ENCODE peak calls at places on chromosomes 11 and 22, in four cellular contexts. Q is fibroblast of pulmonary artery, N is mammary epithelial cell, S is GM23338. H is an unnamed sample.

GRCh38 chr22:28855355-28856094 is 27.8 kb upstream of the ZNRF3 start:
- DNase-seq in N (peak; percentile 50), S (peak; percentile 85), Q (peak; percentile 85), H (peak; percentile 34)

GRCh38 chr11:76371170-76371569 is 9.8 kb downstream of the THAP12 start:
- DNase-seq in S (no peak), N (peak; percentile 71), Q (peak; percentile 77), H (peak; percentile 39)

GRCh38 chr22:25841775-25842174 is 99.8 kb downstream of the MYO18B start:
- DNase-seq in S (no peak), N (no peak), Q (no peak), H (no peak)

GRCh38 chr11:113579292-113579940 is 104.2 kb upstream of the DRD2 start:
- DNase-seq in Q (no peak), S (no peak), N (no peak), H (no peak)

GRCh38 chr11:113494021-113494420 is 18.8 kb upstream of the DRD2 start:
- DNase-seq in S (no peak), Q (no peak), N (no peak), H (no peak)

GRCh38 chr11:67290801-67291200 is 1.7 kb downstream of the ANKRD13D start:
- DNase-seq in N (no peak), S (no peak), Q (peak; percentile 61), H (no peak)

GRCh38 chr11:123580557-123581275 is 73.7 kb downstream of the SCN3B start:
- DNase-seq in Q (peak; percentile 50), N (peak; percentile 53), S (peak; percentile 89), H (no peak)

GRCh38 chr11:35122308-35122707 is 16.7 kb upstream of the CD44 start:
- DNase-seq in N (no peak), S (no peak), Q (no peak), H (no peak)

GRCh38 chr11:57205046-57205671 is 23.4 kb downstream of the LRRC55 start:
- DNase-seq in N (peak; percentile 39), S (peak; percentile 22), Q (peak; percentile 33), H (no peak)

GRCh38 chr11:106553304-106553703 is 465.0 kb downstream of the GUCY1A2 start:
- DNase-seq in S (no peak), Q (no peak), N (no peak), H (no peak)

GRCh38 chr11:20360650-20361049 is 2.9 kb upstream of the HTATIP2 start:
- DNase-seq in N (peak; percentile 22), S (no peak), Q (peak; percentile 43), H (no peak)

GRCh38 chr11:35558468-35558867 is 33.1 kb upstream of the PAMR1 start:
- DNase-seq in S (no peak), Q (peak; percentile 60), N (no peak), H (no peak)

GRCh38 chr11:117497206-117497951 is 169.7 kb downstream of the CEP164 start:
- DNase-seq in N (no peak), S (no peak), Q (no peak), H (no peak)

GRCh38 chr22:47918936-47919505 is 1156.6 kb downstream of the TBC1D22A start:
- DNase-seq in N (no peak), Q (no peak), S (no peak), H (no peak)

GRCh38 chr22:43066844-43067385 is 22.3 kb downstream of the TTLL1 start:
- DNase-seq in Q (peak; percentile 29), S (no peak), N (peak; percentile 69), H (no peak)

GRCh38 chr11:14644396-14645246 is 1.0 kb downstream of the PDE3B start:
- DNase-seq in S (peak; percentile 68), N (peak; percentile 16), Q (peak; percentile 20), H (no peak)

GRCh38 chr11:100686476-100686875 is 612 bp upstream of the ARHGAP42 start:
- DNase-seq in Q (no peak), S (peak; percentile 73), N (no peak), H (no peak)

GRCh38 chr11:39365809-39366436 is 2093.5 kb downstream of the LRRC4C start:
- DNase-seq in Q (peak; percentile 39), S (peak; percentile 26), N (peak; percentile 45), H (no peak)

GRCh38 chr22:50687829-50688228 is 15.2 kb downstream of the SHANK3 start:
- DNase-seq in S (no peak), N (no peak), Q (no peak), H (no peak)

GRCh38 chr11:44923080-44923479 is 27.6 kb downstream of the TP53I11 start:
- DNase-seq in S (no peak), Q (no peak), N (no peak), H (no peak)

GRCh38 chr11:65454311-65454695 is 31.7 kb downstream of the NEAT1 start:
- DNase-seq in N (no peak), Q (peak; percentile 43), S (no peak), H (no peak)

GRCh38 chr11:68149417-68149816 is 28.2 kb upstream of the CHKA start:
- DNase-seq in S (no peak), Q (no peak), N (no peak), H (no peak)

GRCh38 chr11:23865341-23865975 is 631.4 kb upstream of the LUZP2 start:
- DNase-seq in Q (no peak), N (peak; percentile 9), S (no peak), H (no peak)

GRCh38 chr22:17818649-17819048 is 44.4 kb upstream of the BID start:
- DNase-seq in Q (no peak), N (no peak), S (no peak), H (no peak)

GRCh38 chr22:44406581-44407403 is 91.2 kb downstream of the RTL6 start:
- DNase-seq in Q (peak; percentile 3), S (peak; percentile 56), N (no peak), H (no peak)

GRCh38 chr22:35733036-35733435 is 15.4 kb downstream of the APOL5 start:
- DNase-seq in N (no peak), S (no peak), Q (no peak), H (no peak)

DNA sequence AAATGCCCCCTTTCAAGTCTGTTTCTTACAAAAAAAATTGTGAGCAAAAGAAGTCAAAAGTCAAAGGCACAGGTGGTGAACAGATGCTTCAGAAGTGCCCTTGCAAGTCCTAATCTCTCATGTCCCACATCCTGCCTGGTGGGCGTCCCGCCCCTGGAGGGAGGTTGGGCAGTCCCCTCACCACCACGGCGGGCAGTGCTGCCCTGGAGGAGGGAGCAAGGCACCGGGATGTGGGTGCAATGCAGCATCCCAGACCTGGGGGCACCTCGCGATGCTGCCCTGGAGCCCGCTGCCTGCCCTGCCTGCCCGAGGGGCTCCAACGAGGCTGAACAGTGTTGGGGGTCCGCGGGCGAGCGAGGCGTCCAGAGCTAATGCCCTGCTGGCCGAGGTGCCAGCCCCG is 15.9 kb downstream of the MRGPRG start:
- DNase-seq in Q (no peak), S (no peak), N (no peak), H (no peak)
- H3K4me3 ChIP-seq in Q (no peak overlapping the region), S (peak overlapping the region; percentile 63), N (no peak overlapping the region), H (no peak overlapping the region)

GRCh38 chr11:1557904-1558831 is 13.9 kb downstream of the DUSP8 start:
- DNase-seq in Q (peak; percentile 81), N (no peak), S (no peak), H (peak; percentile 32)
- H3K4me3 ChIP-seq in Q (no peak overlapping the region), N (no peak overlapping the region), S (no peak overlapping the region), H (no peak overlapping the region)

GRCh38 chr11:47268448-47269001 is 1.4 kb upstream of the MADD start:
- DNase-seq in N (no peak), Q (no peak), S (peak; percentile 39), H (no peak)
- H3K4me3 ChIP-seq in N (no peak overlapping the region), Q (no peak overlapping the region), S (peak overlapping the region; percentile 88), H (peak overlapping the region; percentile 9)

GRCh38 chr11:47178305-47178704 is 1.6 kb upstream of the ARFGAP2 start:
- DNase-seq in Q (no peak), N (no peak), S (no peak), H (no peak)
- H3K4me3 ChIP-seq in Q (no peak overlapping the region), N (no peak overlapping the region), S (no peak overlapping the region), H (no peak overlapping the region)

GRCh38 chr22:41238570-41239442 is 1.9 kb downstream of the CHADL start:
- DNase-seq in N (no peak), Q (no peak), S (no peak), H (no peak)
- H3K4me3 ChIP-seq in N (no peak overlapping the region), Q (no peak overlapping the region), S (peak overlapping the region; percentile 53), H (peak overlapping the region; percentile 41)

GRCh38 chr11:72721689-72722049 is 30.5 kb downstream of the ARAP1 start:
- DNase-seq in N (no peak), Q (peak; percentile 42), S (no peak), H (no peak)
- H3K4me3 ChIP-seq in N (peak overlapping the region; percentile 58), Q (peak overlapping the region; percentile 72), S (no peak overlapping the region), H (peak overlapping the region; percentile 60)

GRCh38 chr11:122559734-122560382 is 95.7 kb upstream of the UBASH3B start:
- DNase-seq in S (peak; percentile 84), N (peak; percentile 20), Q (no peak), H (no peak)

GRCh38 chr11:122556605-122557004 is 98.9 kb upstream of the UBASH3B start:
- DNase-seq in S (peak; percentile 74), N (no peak), Q (no peak), H (no peak)
- H3K4me3 ChIP-seq in S (peak overlapping the region; percentile 57), N (no peak overlapping the region), Q (no peak overlapping the region), H (no peak overlapping the region)

DNA sequence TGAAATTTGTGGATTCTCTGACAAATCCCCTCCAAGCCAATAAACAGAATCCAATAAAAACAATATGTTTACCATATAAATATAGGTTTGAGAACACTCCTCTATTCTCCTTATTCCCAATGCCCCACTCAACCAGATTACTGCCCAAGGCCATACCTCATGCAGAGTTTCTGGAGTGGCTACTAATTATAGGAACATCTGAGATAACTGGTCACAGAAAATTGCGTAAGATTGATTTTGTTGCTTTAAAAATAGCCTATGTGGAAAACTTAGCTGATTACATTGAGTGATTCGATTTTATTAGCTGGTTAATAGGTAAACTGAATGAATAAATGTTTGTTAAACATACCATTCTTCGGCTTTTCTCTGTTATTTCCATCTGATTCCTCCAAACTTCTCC is 48.0 kb downstream of the ME3 start:
- DNase-seq in Q (no peak), N (no peak), S (no peak), H (no peak)
- H3K4me3 ChIP-seq in Q (no peak overlapping the region), N (no peak overlapping the region), S (no peak overlapping the region), H (no peak overlapping the region)

GRCh38 chr22:49015993-49016908 is 811.4 kb downstream of the BRD1 start:
- DNase-seq in Q (no peak), N (no peak), S (no peak), H (no peak)

GRCh38 chr22:49013707-49014106 is 814.0 kb downstream of the BRD1 start:
- DNase-seq in S (no peak), Q (no peak), N (no peak), H (no peak)

GRCh38 chr22:49012695-49013094 is 815.0 kb downstream of the BRD1 start:
- DNase-seq in Q (no peak), S (no peak), N (no peak), H (no peak)

GRCh38 chr22:49015459-49015858 is 812.2 kb downstream of the BRD1 start:
- DNase-seq in N (no peak), S (no peak), Q (no peak), H (no peak)

GRCh38 chr22:49014227-49015201 is 813.2 kb downstream of the BRD1 start:
- DNase-seq in Q (no peak), S (no peak), N (no peak), H (no peak)
- H3K4me3 ChIP-seq in Q (no peak overlapping the region), S (no peak overlapping the region), N (no peak overlapping the region), H (no peak overlapping the region)